ENCODE peak calls at places on chromosomes 5 and 9, in five cellular contexts. T, G, O, A and M are unnamed samples.

GRCh38 chr9:15355669-15356068 is 48.7 kb upstream of the TTC39B start:
- DNase-seq in A (no peak), T (no peak), O (no peak), G (no peak), M (no peak)

GRCh38 chr9:98922721-98923435 is 20.8 kb upstream of the COL15A1 start:
- DNase-seq in G (no peak), A (no peak), O (no peak), T (no peak), M (no peak)

GRCh38 chr9:134641989-134642384 is 384 bp downstream of the COL5A1 start:
- DNase-seq in O (no peak), T (no peak), A (no peak), G (no peak), M (no peak)

GRCh38 chr5:2748180-2748840 is 3.2 kb downstream of the IRX2 start:
- DNase-seq in O (no peak), G (no peak), A (no peak), T (no peak), M (no peak)

GRCh38 chr9:131831380-131832165 is 91.7 kb upstream of the RAPGEF1 start:
- DNase-seq in O (no peak), T (no peak), G (no peak), A (no peak), M (no peak)

GRCh38 chr9:14270358-14271077 is 43.4 kb downstream of the NFIB start:
- DNase-seq in A (no peak), G (no peak), T (no peak), O (no peak), M (peak; percentile 70)

GRCh38 chr5:122170630-122171029 is 41.3 kb downstream of the ZNF474 start:
- DNase-seq in G (no peak), T (peak; percentile 76), A (no peak), O (no peak), M (no peak)

GRCh38 chr5:133868946-133869674 is 99.3 kb downstream of the C5orf15 start:
- DNase-seq in A (peak; percentile 31), G (peak; percentile 38), O (peak; percentile 68), T (peak; percentile 61), M (peak; percentile 25)

GRCh38 chr5:150516011-150516410 is 8.1 kb downstream of the NDST1 start:
- DNase-seq in A (no peak), O (peak; percentile 68), G (no peak), T (no peak), M (no peak)

GRCh38 chr5:127326438-127326837 is 35.8 kb downstream of the MEGF10 start:
- DNase-seq in G (no peak), O (no peak), A (no peak), T (no peak), M (no peak)

GRCh38 chr5:29193972-29194371 is 1999.5 kb upstream of the CDH6 start:
- DNase-seq in T (no peak), A (no peak), O (no peak), G (no peak), M (no peak)

GRCh38 chr5:138954257-138955012 is 79.3 kb upstream of the LRRTM2 start:
- DNase-seq in G (no peak), T (no peak), O (no peak), A (no peak), M (no peak)

GRCh38 chr9:116471093-116471906 is 215.8 kb upstream of the TRIM32 start:
- DNase-seq in T (no peak), O (peak; percentile 44), A (no peak), G (no peak), M (peak; percentile 80)

GRCh38 chr5:91190333-91190680 is 192.8 kb downstream of the ARRDC3 start:
- DNase-seq in G (no peak), O (no peak), T (no peak), A (no peak), M (no peak)
- H3K4me3 ChIP-seq in G (no peak overlapping the region), O (peak overlapping the region; percentile 49), T (no peak overlapping the region), A (no peak overlapping the region), M (no peak overlapping the region)

GRCh38 chr5:179758905-179759304 is 26.3 kb downstream of the MAML1 start:
- DNase-seq in O (no peak), G (no peak), T (no peak), A (no peak), M (no peak)
- H3K4me3 ChIP-seq in O (no peak overlapping the region), G (no peak overlapping the region), T (no peak overlapping the region), A (no peak overlapping the region), M (no peak overlapping the region)

GRCh38 chr9:83198336-83198735 is 135.4 kb upstream of the RASEF start:
- DNase-seq in T (no peak), O (no peak), G (no peak), A (no peak), M (no peak)
- H3K4me3 ChIP-seq in T (no peak overlapping the region), O (no peak overlapping the region), G (no peak overlapping the region), A (no peak overlapping the region), M (no peak overlapping the region)

DNA sequence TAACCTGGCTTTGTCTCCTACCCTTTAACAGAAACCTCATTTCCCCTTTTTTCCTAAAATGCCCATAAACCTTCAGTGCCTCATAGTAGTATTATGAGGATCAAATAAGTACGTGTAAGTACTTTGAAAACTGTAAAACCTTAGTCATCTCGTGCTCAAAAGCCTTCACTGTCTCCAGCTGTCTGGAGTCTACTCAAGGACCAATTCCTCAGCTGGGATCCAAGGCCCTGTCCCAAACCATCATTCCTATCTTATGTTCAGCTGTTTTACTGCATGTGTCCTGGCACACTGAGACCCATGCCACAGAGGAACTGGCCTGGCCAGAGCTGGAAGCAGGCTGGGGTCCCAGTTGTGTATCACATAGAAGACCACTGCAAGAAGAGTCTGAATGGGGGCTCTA is 15.9 kb downstream of the ADAMTSL1 start:
- DNase-seq in A (peak; percentile 77), T (no peak), O (no peak), G (no peak), M (peak; percentile 51)
- H3K4me3 ChIP-seq in A (no peak overlapping the region), T (no peak overlapping the region), O (no peak overlapping the region), G (no peak overlapping the region), M (peak overlapping the region; percentile 22)